ENCODE peak calls at places on chromosomes 4 and X, in four cellular contexts. One of them, this sample, is unnamed.
A peak's percentile ranks its signal among the peaks of the same experiment; 100 is the strongest.

GRCh38 chr4:5753366-5753765 is 42.4 kb downstream of the EVC start:
- DNase-seq in hepatocyte: no peak
- DNase-seq in SK-N-SH: no peak
- DNase-seq in GM23338: no peak
- DNase-seq in this sample: no peak

GRCh38 chrX:123267220-123267619 is 83.1 kb downstream of the GRIA3 start:
- DNase-seq in hepatocyte: no peak
- DNase-seq in SK-N-SH: no peak
- DNase-seq in GM23338: no peak
- DNase-seq in this sample: no peak

GRCh38 chrX:10164879-10165278 is 8.1 kb downstream of the CLCN4 start:
- DNase-seq in hepatocyte: no peak
- DNase-seq in SK-N-SH: no peak
- DNase-seq in GM23338: no peak
- DNase-seq in this sample: no peak

GRCh38 chr4:56764206-56764605 is 57.3 kb downstream of the SPINK2 start:
- DNase-seq in hepatocyte: no peak
- DNase-seq in SK-N-SH: no peak
- DNase-seq in GM23338: no peak
- DNase-seq in this sample: no peak

GRCh38 chr4:74364649-74365491 is at the start of gene EREG:
- DNase-seq in hepatocyte: peak; percentile 45
- DNase-seq in SK-N-SH: peak; percentile 23
- DNase-seq in GM23338: peak; percentile 94
- DNase-seq in this sample: no peak

GRCh38 chr4:29467044-29467717 is 1253.0 kb upstream of the PCDH7 start:
- DNase-seq in hepatocyte: peak; percentile 12
- DNase-seq in SK-N-SH: no peak
- DNase-seq in GM23338: no peak
- DNase-seq in this sample: no peak

GRCh38 chr4:110119880-110120279 is 78.5 kb downstream of the ELOVL6 start:
- DNase-seq in hepatocyte: no peak
- DNase-seq in SK-N-SH: no peak
- DNase-seq in GM23338: no peak
- DNase-seq in this sample: peak; percentile 2

GRCh38 chrX:15988661-15989603 is 134.3 kb upstream of the AP1S2 start:
- DNase-seq in hepatocyte: peak; percentile 15
- DNase-seq in SK-N-SH: no peak
- DNase-seq in GM23338: peak; percentile 2
- DNase-seq in this sample: no peak

GRCh38 chr4:151992301-151992700 is 231.5 kb upstream of the GATB start:
- DNase-seq in hepatocyte: no peak
- DNase-seq in SK-N-SH: no peak
- DNase-seq in GM23338: peak; percentile 34
- DNase-seq in this sample: no peak

GRCh38 chrX:122586831-122587230 is 597.2 kb upstream of the GRIA3 start:
- DNase-seq in hepatocyte: no peak
- DNase-seq in SK-N-SH: no peak
- DNase-seq in GM23338: no peak
- DNase-seq in this sample: no peak

GRCh38 chr4:184384056-184384809 is 90.1 kb downstream of the IRF2 start:
- DNase-seq in hepatocyte: peak; percentile 72
- DNase-seq in SK-N-SH: no peak
- DNase-seq in GM23338: peak; percentile 26
- DNase-seq in this sample: peak; percentile 44

GRCh38 chr4:107689912-107690587 is 30.0 kb downstream of the PAPSS1 start:
- DNase-seq in hepatocyte: peak; percentile 30
- DNase-seq in SK-N-SH: no peak
- DNase-seq in GM23338: no peak
- DNase-seq in this sample: peak; percentile 3

GRCh38 chr4:162503868-162504267 is 340.1 kb upstream of the FSTL5 start:
- DNase-seq in hepatocyte: no peak
- DNase-seq in SK-N-SH: no peak
- DNase-seq in GM23338: no peak
- DNase-seq in this sample: no peak

GRCh38 chr4:101911616-101912015 is 121.1 kb downstream of the BANK1 start:
- DNase-seq in hepatocyte: no peak
- DNase-seq in SK-N-SH: no peak
- DNase-seq in GM23338: no peak
- DNase-seq in this sample: no peak

GRCh38 chrX:30521440-30522182 is 56.0 kb downstream of the TASL start:
- DNase-seq in hepatocyte: no peak
- DNase-seq in SK-N-SH: no peak
- DNase-seq in GM23338: no peak
- DNase-seq in this sample: no peak

GRCh38 chr4:1410491-1411325 is 4.5 kb upstream of the NKX1-1 start:
- DNase-seq in hepatocyte: peak; percentile 87
- DNase-seq in SK-N-SH: peak; percentile 48
- DNase-seq in GM23338: peak; percentile 95
- DNase-seq in this sample: no peak

DNA sequence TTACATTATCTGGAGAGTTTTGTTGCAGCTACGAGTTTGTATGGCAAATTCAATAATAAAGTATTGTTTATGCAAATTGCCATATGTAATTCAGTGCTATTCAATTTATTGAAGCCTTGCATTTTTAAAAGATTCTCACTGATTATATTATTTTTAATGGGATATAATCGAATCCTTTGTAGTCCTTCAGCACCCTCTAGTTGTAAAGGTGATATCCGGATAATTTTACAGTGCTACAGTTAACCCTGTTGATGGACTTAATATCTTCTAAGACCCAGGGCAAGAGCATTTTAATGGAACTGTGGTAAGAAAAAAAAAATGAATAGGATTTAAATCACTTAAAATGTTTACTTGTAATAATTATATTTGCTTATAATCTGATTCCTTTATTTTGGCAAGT is 48.5 kb upstream of the GRIA2 start:
- DNase-seq in hepatocyte: no peak
- DNase-seq in SK-N-SH: no peak
- DNase-seq in GM23338: no peak
- DNase-seq in this sample: no peak
- TF ChIP-seq CTCF in hepatocyte: peak; percentile 22
- TF ChIP-seq CTCF in SK-N-SH: peak; percentile 53
- TF ChIP-seq CTCF in GM23338: peak; percentile 44
- TF ChIP-seq CTCF in this sample: peak; percentile 51

GRCh38 chr4:53592128-53592527 is 842 bp upstream of the LNX1 start:
- DNase-seq in hepatocyte: peak; percentile 38
- DNase-seq in SK-N-SH: no peak
- DNase-seq in GM23338: peak; percentile 48
- DNase-seq in this sample: no peak
- H3K9me2 ChIP-seq in hepatocyte: no peaks in the 10 kb centered on the region
- H3K9me2 ChIP-seq in SK-N-SH: no peaks in the 10 kb centered on the region
- H3K9me2 ChIP-seq in GM23338: peaks cover 10% of the 10 kb centered on the region
- H3K9me2 ChIP-seq in this sample: no peaks in the 10 kb centered on the region

GRCh38 chrX:65588795-65589194 is 54.2 kb upstream of the LAS1L start:
- DNase-seq in hepatocyte: no peak
- DNase-seq in SK-N-SH: no peak
- DNase-seq in GM23338: no peak
- DNase-seq in this sample: no peak
- TF ChIP-seq CTCF in hepatocyte: no peak
- TF ChIP-seq CTCF in SK-N-SH: no peak
- TF ChIP-seq CTCF in GM23338: no peak
- TF ChIP-seq CTCF in this sample: no peak

DNA sequence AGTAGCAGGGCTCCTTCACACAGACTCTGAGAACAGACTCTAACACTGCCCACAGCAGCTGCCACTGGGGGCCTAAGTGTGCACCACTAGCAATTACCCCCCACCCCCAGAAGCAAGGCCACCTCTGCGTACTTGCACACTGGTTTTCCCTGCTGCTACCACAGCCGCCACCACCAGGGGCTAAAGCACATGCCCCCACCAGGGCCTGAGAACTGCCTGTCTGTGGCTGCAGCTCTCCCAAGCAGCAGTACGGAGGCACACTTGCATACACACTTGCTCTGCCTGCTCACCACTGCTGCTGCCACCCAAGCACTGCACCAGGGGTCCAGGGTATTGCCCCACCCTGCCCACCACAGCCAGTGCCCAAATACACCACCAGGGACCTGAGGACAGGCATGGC is 59.6 kb downstream of the SCML2 start:
- DNase-seq in hepatocyte: no peak
- DNase-seq in SK-N-SH: no peak
- DNase-seq in GM23338: peak; percentile 9
- DNase-seq in this sample: no peak
- H3K9me2 ChIP-seq in hepatocyte: no peaks in the 10 kb centered on the region
- H3K9me2 ChIP-seq in SK-N-SH: no peaks in the 10 kb centered on the region
- H3K9me2 ChIP-seq in GM23338: no peaks in the 10 kb centered on the region
- H3K9me2 ChIP-seq in this sample: no peaks in the 10 kb centered on the region

GRCh38 chrX:98956014-98956413 is 1454.1 kb downstream of the PCDH19 start:
- DNase-seq in hepatocyte: no peak
- DNase-seq in SK-N-SH: no peak
- DNase-seq in GM23338: peak; percentile 57
- DNase-seq in this sample: no peak
- TF ChIP-seq CTCF in hepatocyte: no peak
- TF ChIP-seq CTCF in SK-N-SH: no peak
- TF ChIP-seq CTCF in GM23338: peak; percentile 54
- TF ChIP-seq CTCF in this sample: peak; percentile 15

This sample was measured in PC-9.